ENCODE peak calls at places on chromosome 18, in seven cellular contexts. S is HFF-Myc; V is iPS-NIHi11; X is stimulated activated CD4-positive, alpha-beta T cell treated with anti-CD3 and anti-CD28 coated beads, Interleukin-15, amount 100 ng/mL, for 24 hours; L is HuH-7; A is amniotic stem cell; M is PC-9. H is an unnamed sample.

GRCh38 chr18:26090130-26091046 is at the start of gene SS18:
- DNase-seq in S (peak; percentile 63), V (peak; percentile 92), X (peak; percentile 94), L (peak; percentile 73), A (peak; percentile 91), M (peak; percentile 85), H (peak; percentile 92)

GRCh38 chr18:57807336-57808117 is 4.4 kb upstream of the ATP8B1 start:
- DNase-seq in S (no peak), V (no peak), X (no peak), L (no peak), A (no peak), M (no peak), H (peak; percentile 48)

GRCh38 chr18:49723648-49724180 is 89.6 kb downstream of the ACAA2 start:
- DNase-seq in S (no peak), V (no peak), X (peak; percentile 36), L (no peak), A (no peak), M (peak; percentile 56), H (peak; percentile 74)

GRCh38 chr18:48607049-48607984 is 68.5 kb downstream of the CTIF start:
- DNase-seq in S (peak; percentile 59), V (peak; percentile 53), X (no peak), L (no peak), A (peak; percentile 75), M (peak; percentile 36), H (no peak)

GRCh38 chr18:77967071-77967470 is 717.4 kb downstream of the GALR1 start:
- DNase-seq in S (no peak), V (no peak), X (no peak), L (no peak), A (no peak), M (no peak), H (no peak)

GRCh38 chr18:6561029-6561861 is 146.5 kb upstream of the L3MBTL4 start:
- DNase-seq in S (no peak), V (no peak), X (no peak), L (no peak), A (no peak), M (no peak), H (peak; percentile 70)

GRCh38 chr18:48885951-48886400 is 64.8 kb downstream of the SMAD7 start:
- DNase-seq in S (no peak), V (no peak), X (no peak), L (no peak), A (no peak), M (no peak), H (no peak)

GRCh38 chr18:61953161-61953560 is 60.4 kb upstream of the RNF152 start:
- DNase-seq in S (no peak), V (no peak), X (no peak), L (no peak), A (no peak), M (no peak), H (no peak)

GRCh38 chr18:40849856-40850255 is 1105.2 kb upstream of the PIK3C3 start:
- DNase-seq in S (no peak), V (no peak), X (no peak), L (no peak), A (no peak), M (no peak), H (no peak)

GRCh38 chr18:62802523-62802922 is 87.2 kb downstream of the PHLPP1 start:
- DNase-seq in S (no peak), V (no peak), X (no peak), L (no peak), A (no peak), M (no peak), H (no peak)

GRCh38 chr18:54094474-54094873 is 130.0 kb downstream of the MBD2 start:
- DNase-seq in S (no peak), V (no peak), X (no peak), L (no peak), A (no peak), M (no peak), H (no peak)

H was measured in PC-3.